ENCODE peak calls at places on chromosomes 12 and 14, in six cellular contexts. One of them, this sample, is unnamed.

GRCh38 chr12:68745376-68745903 is 536 bp upstream of the SLC35E3 start:
- DNase-seq in fibroblast of lung: no peak
- DNase-seq in H1: no peak
- DNase-seq in IMR-90: no peak
- DNase-seq in CD8-positive, alpha-beta T cell: no peak
- DNase-seq in esophagus squamous epithelium: no peak
- DNase-seq in this sample: no peak

GRCh38 chr14:97833291-97833690 is 1036.1 kb downstream of the VRK1 start:
- DNase-seq in fibroblast of lung: no peak
- DNase-seq in H1: no peak
- DNase-seq in IMR-90: no peak
- DNase-seq in CD8-positive, alpha-beta T cell: no peak
- DNase-seq in esophagus squamous epithelium: no peak
- DNase-seq in this sample: no peak

GRCh38 chr12:68113644-68114043 is 45.9 kb downstream of the IFNG start:
- DNase-seq in fibroblast of lung: no peak
- DNase-seq in H1: peak
- DNase-seq in IMR-90: no peak
- DNase-seq in CD8-positive, alpha-beta T cell: peak
- DNase-seq in esophagus squamous epithelium: no peak
- DNase-seq in this sample: no peak

GRCh38 chr12:31737763-31738162 is 8.9 kb upstream of the AMN1 start:
- DNase-seq in fibroblast of lung: no peak
- DNase-seq in H1: no peak
- DNase-seq in IMR-90: no peak
- DNase-seq in CD8-positive, alpha-beta T cell: no peak
- DNase-seq in esophagus squamous epithelium: no peak
- DNase-seq in this sample: no peak

GRCh38 chr12:76927170-76927784 is 48.5 kb upstream of the CSRP2 start:
- DNase-seq in fibroblast of lung: peak
- DNase-seq in H1: peak
- DNase-seq in IMR-90: peak
- DNase-seq in CD8-positive, alpha-beta T cell: no peak
- DNase-seq in esophagus squamous epithelium: no peak
- DNase-seq in this sample: no peak

GRCh38 chr12:116803018-116803736 is 65.1 kb downstream of the RNFT2 start:
- DNase-seq in fibroblast of lung: no peak
- DNase-seq in H1: no peak
- DNase-seq in IMR-90: no peak
- DNase-seq in CD8-positive, alpha-beta T cell: no peak
- DNase-seq in esophagus squamous epithelium: no peak
- DNase-seq in this sample: no peak

GRCh38 chr12:2268478-2269286 is 215.9 kb downstream of the CACNA1C start:
- DNase-seq in fibroblast of lung: peak
- DNase-seq in H1: no peak
- DNase-seq in IMR-90: peak
- DNase-seq in CD8-positive, alpha-beta T cell: no peak
- DNase-seq in esophagus squamous epithelium: no peak
- DNase-seq in this sample: peak

GRCh38 chr14:96624661-96625435 is 122.7 kb downstream of the PAPOLA start:
- DNase-seq in fibroblast of lung: no peak
- DNase-seq in H1: no peak
- DNase-seq in IMR-90: no peak
- DNase-seq in CD8-positive, alpha-beta T cell: no peak
- DNase-seq in esophagus squamous epithelium: no peak
- DNase-seq in this sample: no peak

GRCh38 chr14:87615822-87616679 is 376.9 kb downstream of the GALC start:
- DNase-seq in fibroblast of lung: peak
- DNase-seq in H1: peak
- DNase-seq in IMR-90: peak
- DNase-seq in CD8-positive, alpha-beta T cell: no peak
- DNase-seq in esophagus squamous epithelium: no peak
- DNase-seq in this sample: no peak

GRCh38 chr12:70543444-70543843 is 93.8 kb downstream of the PTPRB start:
- DNase-seq in fibroblast of lung: peak
- DNase-seq in H1: no peak
- DNase-seq in IMR-90: peak
- DNase-seq in CD8-positive, alpha-beta T cell: no peak
- DNase-seq in esophagus squamous epithelium: no peak
- DNase-seq in this sample: no peak

GRCh38 chr12:109291531-109292341 is 17.3 kb downstream of the FOXN4 start:
- DNase-seq in fibroblast of lung: peak
- DNase-seq in H1: peak
- DNase-seq in IMR-90: no peak
- DNase-seq in CD8-positive, alpha-beta T cell: no peak
- DNase-seq in esophagus squamous epithelium: no peak
- DNase-seq in this sample: peak

GRCh38 chr12:39145175-39145999 is 240.0 kb upstream of the CPNE8 start:
- DNase-seq in fibroblast of lung: peak
- DNase-seq in H1: peak
- DNase-seq in IMR-90: no peak
- DNase-seq in CD8-positive, alpha-beta T cell: no peak
- DNase-seq in esophagus squamous epithelium: no peak
- DNase-seq in this sample: peak

GRCh38 chr12:1131811-1132224 is 140.8 kb downstream of the ERC1 start:
- DNase-seq in fibroblast of lung: peak
- DNase-seq in H1: no peak
- DNase-seq in IMR-90: no peak
- DNase-seq in CD8-positive, alpha-beta T cell: no peak
- DNase-seq in esophagus squamous epithelium: no peak
- DNase-seq in this sample: no peak

GRCh38 chr12:75792687-75793086 is 238.9 kb downstream of the PHLDA1 start:
- DNase-seq in fibroblast of lung: peak
- DNase-seq in H1: no peak
- DNase-seq in IMR-90: peak
- DNase-seq in CD8-positive, alpha-beta T cell: no peak
- DNase-seq in esophagus squamous epithelium: no peak
- DNase-seq in this sample: no peak

GRCh38 chr12:129693731-129694130 is 210.1 kb downstream of the TMEM132D start:
- DNase-seq in fibroblast of lung: peak
- DNase-seq in H1: no peak
- DNase-seq in IMR-90: no peak
- DNase-seq in CD8-positive, alpha-beta T cell: no peak
- DNase-seq in esophagus squamous epithelium: no peak
- DNase-seq in this sample: no peak

GRCh38 chr12:94712852-94713545 is 62.6 kb upstream of the TMCC3 start:
- DNase-seq in fibroblast of lung: no peak
- DNase-seq in H1: no peak
- DNase-seq in IMR-90: no peak
- DNase-seq in CD8-positive, alpha-beta T cell: no peak
- DNase-seq in esophagus squamous epithelium: no peak
- DNase-seq in this sample: no peak

GRCh38 chr12:119802472-119802871 is 74.6 kb downstream of the CIT start:
- DNase-seq in fibroblast of lung: peak
- DNase-seq in H1: no peak
- DNase-seq in IMR-90: peak
- DNase-seq in CD8-positive, alpha-beta T cell: no peak
- DNase-seq in esophagus squamous epithelium: no peak
- DNase-seq in this sample: peak

GRCh38 chr12:78880078-78880477 is 15.5 kb downstream of the SYT1 start:
- DNase-seq in fibroblast of lung: peak
- DNase-seq in H1: no peak
- DNase-seq in IMR-90: peak
- DNase-seq in CD8-positive, alpha-beta T cell: no peak
- DNase-seq in esophagus squamous epithelium: no peak
- DNase-seq in this sample: no peak

GRCh38 chr14:95041477-95042020 is 115.8 kb downstream of the DICER1 start:
- DNase-seq in fibroblast of lung: no peak
- DNase-seq in H1: no peak
- DNase-seq in IMR-90: no peak
- DNase-seq in CD8-positive, alpha-beta T cell: no peak
- DNase-seq in esophagus squamous epithelium: no peak
- DNase-seq in this sample: no peak

GRCh38 chr12:72011374-72011773 is 72.7 kb downstream of the TPH2 start:
- DNase-seq in fibroblast of lung: peak
- DNase-seq in H1: no peak
- DNase-seq in IMR-90: peak
- DNase-seq in CD8-positive, alpha-beta T cell: no peak
- DNase-seq in esophagus squamous epithelium: no peak
- DNase-seq in this sample: no peak

GRCh38 chr14:22570132-22570949 is 18.7 kb downstream of the DAD1 start:
- DNase-seq in fibroblast of lung: peak
- DNase-seq in H1: peak
- DNase-seq in IMR-90: peak
- DNase-seq in CD8-positive, alpha-beta T cell: peak
- DNase-seq in esophagus squamous epithelium: no peak
- DNase-seq in this sample: peak

GRCh38 chr12:65891987-65892481 is 67.8 kb downstream of the HMGA2 start:
- DNase-seq in fibroblast of lung: peak
- DNase-seq in H1: no peak
- DNase-seq in IMR-90: peak
- DNase-seq in CD8-positive, alpha-beta T cell: no peak
- DNase-seq in esophagus squamous epithelium: no peak
- DNase-seq in this sample: peak

GRCh38 chr12:94500831-94501567 is 41.3 kb upstream of the CEP83 start:
- DNase-seq in fibroblast of lung: no peak
- DNase-seq in H1: no peak
- DNase-seq in IMR-90: no peak
- DNase-seq in CD8-positive, alpha-beta T cell: no peak
- DNase-seq in esophagus squamous epithelium: no peak
- DNase-seq in this sample: no peak

GRCh38 chr12:47776471-47777143 is 3.6 kb downstream of the SLC48A1 start:
- DNase-seq in fibroblast of lung: peak
- DNase-seq in H1: no peak
- DNase-seq in IMR-90: peak
- DNase-seq in CD8-positive, alpha-beta T cell: no peak
- DNase-seq in esophagus squamous epithelium: no peak
- DNase-seq in this sample: no peak

GRCh38 chr12:105561981-105562726 is 231.7 kb downstream of the C12orf75 start:
- DNase-seq in fibroblast of lung: peak
- DNase-seq in H1: no peak
- DNase-seq in IMR-90: peak
- DNase-seq in CD8-positive, alpha-beta T cell: no peak
- DNase-seq in esophagus squamous epithelium: no peak
- DNase-seq in this sample: no peak

GRCh38 chr12:45655186-45655585 is 74.3 kb upstream of the ARID2 start:
- DNase-seq in fibroblast of lung: peak
- DNase-seq in H1: no peak
- DNase-seq in IMR-90: peak
- DNase-seq in CD8-positive, alpha-beta T cell: peak
- DNase-seq in esophagus squamous epithelium: no peak
- DNase-seq in this sample: no peak

DNA sequence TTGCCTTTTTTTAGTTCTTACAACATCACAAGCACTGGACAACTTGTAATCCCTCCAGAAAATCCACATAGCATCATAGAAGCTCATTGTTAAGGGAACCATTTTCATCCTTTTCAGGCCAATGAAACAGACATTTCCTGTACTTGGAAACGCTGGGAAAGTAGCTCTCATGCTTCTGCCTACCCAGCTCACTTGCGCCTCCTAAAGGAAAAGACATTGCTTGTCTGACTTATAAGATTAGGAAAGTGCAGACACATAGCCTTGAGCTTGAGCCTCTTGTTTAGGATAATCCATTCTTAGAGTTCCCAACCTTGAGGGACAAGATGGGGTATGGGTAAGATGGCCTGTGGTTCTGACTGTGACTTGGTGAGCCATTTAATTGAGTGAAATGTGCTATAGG is 589.5 kb downstream of the NOVA1 start:
- DNase-seq in fibroblast of lung: no peak
- DNase-seq in H1: no peak
- DNase-seq in IMR-90: no peak
- DNase-seq in CD8-positive, alpha-beta T cell: no peak
- DNase-seq in esophagus squamous epithelium: no peak
- DNase-seq in this sample: no peak
- TF ChIP-seq CTCF in fibroblast of lung: no peak
- TF ChIP-seq CTCF in H1: peak
- TF ChIP-seq CTCF in IMR-90: no peak
- TF ChIP-seq CTCF in CD8-positive, alpha-beta T cell: no peak
- TF ChIP-seq CTCF in esophagus squamous epithelium: no peak
- TF ChIP-seq CTCF in this sample: no peak

GRCh38 chr14:54637829-54638446 is 71.0 kb downstream of the SAMD4A start:
- DNase-seq in fibroblast of lung: peak
- DNase-seq in H1: peak
- DNase-seq in IMR-90: peak
- DNase-seq in CD8-positive, alpha-beta T cell: no peak
- DNase-seq in esophagus squamous epithelium: no peak
- DNase-seq in this sample: no peak
- TF ChIP-seq CTCF in fibroblast of lung: no peak
- TF ChIP-seq CTCF in H1: no peak
- TF ChIP-seq CTCF in IMR-90: no peak
- TF ChIP-seq CTCF in CD8-positive, alpha-beta T cell: no peak
- TF ChIP-seq CTCF in esophagus squamous epithelium: no peak
- TF ChIP-seq CTCF in this sample: no peak

DNA sequence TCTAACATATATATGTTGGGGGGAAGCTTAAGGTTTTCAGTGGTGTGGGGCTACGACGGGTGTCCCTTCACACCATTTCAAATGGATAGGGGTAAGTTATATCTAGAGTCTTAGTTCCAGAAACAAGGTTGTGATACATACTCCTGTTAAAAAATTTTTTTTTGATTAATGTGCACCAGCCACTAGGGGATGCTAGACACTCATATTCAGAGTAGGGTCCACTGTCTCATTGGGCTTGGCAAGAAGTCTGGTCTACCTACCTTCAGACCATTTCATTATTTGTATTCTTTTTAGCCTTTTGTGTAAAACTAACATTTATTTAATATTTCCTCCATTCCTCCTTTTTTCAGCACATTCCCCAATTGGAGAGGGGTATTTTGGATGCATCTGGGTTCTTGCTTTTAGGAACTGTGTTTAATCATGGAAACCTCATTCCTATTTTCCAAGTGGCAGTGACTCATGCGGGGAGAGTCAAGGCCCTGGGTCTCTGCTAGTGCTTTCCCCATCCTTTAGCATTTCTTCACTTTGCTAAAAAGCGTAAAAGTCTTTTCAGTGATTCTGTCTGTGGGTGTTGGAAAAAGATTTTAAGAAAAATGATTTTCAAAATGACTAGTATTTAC is 33.4 kb downstream of the ANO4 start:
- DNase-seq in fibroblast of lung: peak
- DNase-seq in H1: no peak
- DNase-seq in IMR-90: peak
- DNase-seq in CD8-positive, alpha-beta T cell: no peak
- DNase-seq in esophagus squamous epithelium: no peak
- DNase-seq in this sample: no peak
- TF ChIP-seq CTCF in fibroblast of lung: peak
- TF ChIP-seq CTCF in H1: peak
- TF ChIP-seq CTCF in IMR-90: peak
- TF ChIP-seq CTCF in CD8-positive, alpha-beta T cell: no peak
- TF ChIP-seq CTCF in esophagus squamous epithelium: peak
- TF ChIP-seq CTCF in this sample: peak

GRCh38 chr12:113317122-113317521 is 17.8 kb downstream of the SLC8B1 start:
- DNase-seq in fibroblast of lung: no peak
- DNase-seq in H1: no peak
- DNase-seq in IMR-90: no peak
- DNase-seq in CD8-positive, alpha-beta T cell: no peak
- DNase-seq in esophagus squamous epithelium: no peak
- DNase-seq in this sample: no peak

GRCh38 chr12:113314121-113314529 is 20.8 kb downstream of the SLC8B1 start:
- DNase-seq in fibroblast of lung: peak
- DNase-seq in H1: no peak
- DNase-seq in IMR-90: peak
- DNase-seq in CD8-positive, alpha-beta T cell: no peak
- DNase-seq in esophagus squamous epithelium: no peak
- DNase-seq in this sample: no peak

GRCh38 chr12:113315358-113315757 is 19.6 kb downstream of the SLC8B1 start:
- DNase-seq in fibroblast of lung: no peak
- DNase-seq in H1: no peak
- DNase-seq in IMR-90: no peak
- DNase-seq in CD8-positive, alpha-beta T cell: no peak
- DNase-seq in esophagus squamous epithelium: no peak
- DNase-seq in this sample: no peak

GRCh38 chr12:113318046-113318656 is 16.8 kb downstream of the SLC8B1 start:
- DNase-seq in fibroblast of lung: no peak
- DNase-seq in H1: no peak
- DNase-seq in IMR-90: no peak
- DNase-seq in CD8-positive, alpha-beta T cell: no peak
- DNase-seq in esophagus squamous epithelium: no peak
- DNase-seq in this sample: no peak

GRCh38 chr12:113316155-113316554 is 18.8 kb downstream of the SLC8B1 start:
- DNase-seq in fibroblast of lung: no peak
- DNase-seq in H1: no peak
- DNase-seq in IMR-90: no peak
- DNase-seq in CD8-positive, alpha-beta T cell: no peak
- DNase-seq in esophagus squamous epithelium: no peak
- DNase-seq in this sample: no peak
- TF ChIP-seq CTCF in fibroblast of lung: no peak
- TF ChIP-seq CTCF in H1: peak
- TF ChIP-seq CTCF in IMR-90: no peak
- TF ChIP-seq CTCF in CD8-positive, alpha-beta T cell: no peak
- TF ChIP-seq CTCF in esophagus squamous epithelium: no peak
- TF ChIP-seq CTCF in this sample: no peak

This sample was measured in dorsolateral prefrontal cortex.